ENCODE peak calls at places on chromosome 1, in six cellular contexts. X is GM12891, S is K562, T is H1, V is GM12878, C is HepG2. B is an unnamed sample.

GRCh38 chr1:1540817-1541628 is 599 bp upstream of the TMEM240 start:
- DNase-seq in T (no peak), V (no peak), C (no peak), S (no peak), X (no peak), B (no peak)

GRCh38 chr1:196650403-196650802 is 1.4 kb upstream of the CFH start:
- DNase-seq in X (no peak), C (no peak), V (no peak), S (no peak), T (no peak), B (no peak)

GRCh38 chr1:247358920-247359319 is 27.3 kb upstream of the ZNF496 start:
- DNase-seq in X (no peak), V (no peak), C (no peak), S (no peak), T (no peak), B (no peak)

GRCh38 chr1:152182942-152183341 is 23.9 kb upstream of the RPTN start:
- DNase-seq in S (no peak), X (no peak), C (no peak), T (no peak), V (no peak), B (no peak)

GRCh38 chr1:55781944-55782482 is 566.8 kb upstream of the USP24 start:
- DNase-seq in S (no peak), V (no peak), X (no peak), C (no peak), T (no peak), B (no peak)

GRCh38 chr1:86263101-86263500 is 106.5 kb upstream of the COL24A1 start:
- DNase-seq in S (no peak), V (no peak), X (no peak), T (no peak), C (no peak), B (no peak)

GRCh38 chr1:172322219-172323061 is 98.0 kb upstream of the C1orf105 start:
- DNase-seq in V (no peak), C (no peak), S (no peak), X (no peak), T (no peak), B (no peak)

GRCh38 chr1:205538211-205538840 is 33.9 kb downstream of the CDK18 start:
- DNase-seq in X (no peak), V (no peak), C (no peak), S (no peak), T (peak), B (no peak)

GRCh38 chr1:232952514-232953175 is 2.2 kb downstream of the NTPCR start:
- DNase-seq in X (no peak), V (peak), C (peak), S (peak), T (peak), B (no peak)

GRCh38 chr1:23648576-23648975 is 43.0 kb upstream of the RPL11 start:
- DNase-seq in C (no peak), X (no peak), V (no peak), T (no peak), S (no peak), B (no peak)

GRCh38 chr1:28470146-28470545 is 35.7 kb upstream of the RCC1 start:
- DNase-seq in X (no peak), C (peak), T (no peak), V (no peak), S (no peak), B (no peak)

GRCh38 chr1:235017191-235017590 is 111.4 kb downstream of the TOMM20 start:
- DNase-seq in X (no peak), S (no peak), C (no peak), T (no peak), V (no peak), B (no peak)

GRCh38 chr1:212700892-212701819 is 1.5 kb upstream of the BATF3 start:
- DNase-seq in V (no peak), S (no peak), T (peak), X (no peak), C (no peak), B (no peak)

GRCh38 chr1:113675299-113675698 is 84.0 kb downstream of the PHTF1 start:
- DNase-seq in T (no peak), X (no peak), C (no peak), S (no peak), V (no peak), B (no peak)

GRCh38 chr1:63435136-63435535 is 67.7 kb downstream of the ALG6 start:
- DNase-seq in S (no peak), T (no peak), X (no peak), C (no peak), V (no peak), B (no peak)

GRCh38 chr1:167161762-167162161 is 58.9 kb upstream of the POU2F1 start:
- DNase-seq in C (no peak), S (no peak), X (no peak), V (no peak), T (no peak), B (no peak)

GRCh38 chr1:153928245-153928644 is 5.5 kb upstream of the GATAD2B start:
- DNase-seq in S (no peak), X (no peak), V (no peak), T (no peak), C (no peak), B (no peak)

GRCh38 chr1:229572286-229572685 is 13.8 kb upstream of the ABCB10 start:
- DNase-seq in S (no peak), T (no peak), X (no peak), C (peak), V (no peak), B (no peak)

GRCh38 chr1:198929961-198930599 is 291.2 kb downstream of the PTPRC start:
- DNase-seq in V (peak), X (no peak), S (no peak), C (no peak), T (no peak), B (no peak)

GRCh38 chr1:185704181-185704580 is 30.0 kb upstream of the HMCN1 start:
- DNase-seq in V (no peak), T (no peak), C (no peak), S (no peak), X (no peak), B (no peak)

GRCh38 chr1:64598100-64598571 is 128.2 kb downstream of the CACHD1 start:
- DNase-seq in X (no peak), C (no peak), V (no peak), T (no peak), S (no peak), B (no peak)

GRCh38 chr1:54543729-54544496 is 4.1 kb upstream of the ACOT11 start:
- DNase-seq in S (no peak), V (no peak), T (no peak), C (no peak), X (no peak), B (no peak)

GRCh38 chr1:239315623-239316217 is 70.6 kb upstream of the CHRM3 start:
- DNase-seq in X (no peak), V (no peak), S (no peak), C (no peak), T (no peak), B (no peak)

GRCh38 chr1:46687095-46687659 is 15.5 kb downstream of the TEX38 start:
- DNase-seq in C (no peak), V (no peak), T (no peak), X (no peak), S (no peak), B (no peak)

GRCh38 chr1:2350911-2351655 is 40.3 kb downstream of the MORN1 start:
- DNase-seq in S (no peak), T (no peak), X (no peak), C (no peak), V (no peak), B (no peak)

GRCh38 chr1:39575191-39576015 is 1.2 kb downstream of the PABPC4 start:
- DNase-seq in T (no peak), C (peak), S (peak), X (peak), V (no peak), B (peak)

GRCh38 chr1:39573736-39574624 is 2.6 kb downstream of the PABPC4 start:
- DNase-seq in V (no peak), X (no peak), C (no peak), T (no peak), S (peak), B (no peak)

GRCh38 chr1:39576016-39576657 is 453 bp downstream of the PABPC4 start:
- DNase-seq in T (no peak), C (no peak), S (peak), X (peak), V (no peak), B (peak)

GRCh38 chr1:39573097-39573465 is 3.5 kb downstream of the PABPC4 start:
- DNase-seq in S (peak), X (no peak), T (no peak), V (no peak), C (no peak), B (no peak)

GRCh38 chr1:39574646-39575045 is 1.9 kb downstream of the PABPC4 start:
- DNase-seq in C (peak), V (no peak), X (no peak), S (peak), T (no peak), B (no peak)
- TF ChIP-seq TAF1 in C (peak), V (no peak), X (no peak), S (no peak), T (no peak), B (no peak)

GRCh38 chr1:116807394-116807793 is 53.2 kb downstream of the CD2 start:
- DNase-seq in C (no peak), V (no peak), T (no peak), X (no peak), S (no peak), B (no peak)

GRCh38 chr1:116806671-116807070 is 52.4 kb downstream of the CD2 start:
- DNase-seq in T (no peak), X (no peak), C (no peak), V (no peak), S (no peak), B (no peak)

GRCh38 chr1:116805398-116805797 is 51.2 kb downstream of the CD2 start:
- DNase-seq in S (no peak), X (no peak), T (no peak), V (no peak), C (no peak), B (no peak)

GRCh38 chr1:116804736-116805135 is 50.5 kb downstream of the CD2 start:
- DNase-seq in V (no peak), C (no peak), T (no peak), X (no peak), S (no peak), B (no peak)

GRCh38 chr1:116806245-116806644 is 52.0 kb downstream of the CD2 start:
- DNase-seq in V (peak), S (no peak), T (no peak), X (no peak), C (no peak), B (no peak)
- TF ChIP-seq POLR2A in V (no peak), S (no peak), T (no peak), X (no peak), C (no peak), B (no peak)

GRCh38 chr1:16081636-16082035 is 8.2 kb upstream of the FAM131C start:
- DNase-seq in X (no peak), C (no peak), T (no peak), V (no peak), S (no peak), B (no peak)

GRCh38 chr1:16080422-16081150 is 7.1 kb upstream of the FAM131C start:
- DNase-seq in C (no peak), S (no peak), V (no peak), X (no peak), T (no peak), B (no peak)

GRCh38 chr1:16085521-16085920 is 12.1 kb upstream of the FAM131C start:
- DNase-seq in S (no peak), X (no peak), V (no peak), T (no peak), C (no peak), B (no peak)

GRCh38 chr1:16083486-16083885 is 10.0 kb upstream of the FAM131C start:
- DNase-seq in X (no peak), T (no peak), S (no peak), V (no peak), C (no peak), B (no peak)

DNA sequence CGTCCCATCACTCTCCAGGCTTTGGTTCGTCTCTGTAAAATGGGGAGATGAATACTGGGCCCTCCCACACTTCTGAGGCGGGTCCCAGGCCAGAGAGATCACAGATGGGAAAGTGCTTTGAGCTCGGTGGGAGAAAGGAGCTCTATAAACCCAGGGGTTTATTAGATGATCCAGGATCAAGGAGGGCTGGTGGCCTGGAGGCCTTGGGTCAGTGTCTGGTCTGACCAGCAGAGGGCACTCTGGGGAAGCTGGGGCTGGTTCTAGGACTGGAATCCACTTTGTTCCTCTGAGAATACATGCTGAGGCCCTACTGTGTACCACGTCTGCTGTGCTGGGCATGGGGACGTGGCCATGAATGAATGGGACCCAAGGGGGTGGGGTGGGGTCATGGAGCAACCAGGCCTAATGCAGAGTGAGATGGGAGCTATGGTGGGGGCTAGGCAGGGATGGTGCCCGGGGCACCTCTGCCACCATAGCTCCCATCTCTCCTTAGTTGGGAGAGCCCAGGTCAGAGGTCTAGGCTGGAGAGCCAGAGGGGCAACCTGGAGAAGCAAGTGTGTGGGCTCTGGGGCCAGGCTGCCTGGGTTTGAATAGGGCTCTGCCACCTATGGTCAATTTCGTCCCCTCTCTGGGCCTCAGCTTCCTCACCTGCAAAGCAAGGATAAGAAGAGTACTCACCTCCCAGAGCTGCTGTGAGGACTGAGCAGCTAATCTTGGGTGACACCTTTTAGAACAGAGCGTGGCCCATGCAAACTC is 9.0 kb upstream of the FAM131C start:
- DNase-seq in X (peak), C (peak), S (peak), T (peak), V (no peak), B (peak)
- TF ChIP-seq POLR2AphosphoS5 in X (no peak), C (no peak), S (no peak), T (no peak), V (no peak), B (no peak)

GRCh38 chr1:218429301-218429700 is 84.2 kb downstream of the TGFB2 start:
- DNase-seq in X (no peak), T (no peak), V (no peak), S (no peak), C (no peak), B (no peak)

GRCh38 chr1:218425647-218426342 is 80.7 kb downstream of the TGFB2 start:
- DNase-seq in V (no peak), X (no peak), S (no peak), T (no peak), C (peak), B (no peak)

GRCh38 chr1:218430346-218430745 is 85.2 kb downstream of the TGFB2 start:
- DNase-seq in C (no peak), S (no peak), X (no peak), T (no peak), V (no peak), B (no peak)

GRCh38 chr1:218424528-218424927 is 79.4 kb downstream of the TGFB2 start:
- DNase-seq in C (no peak), X (no peak), V (no peak), T (no peak), S (no peak), B (no peak)

DNA sequence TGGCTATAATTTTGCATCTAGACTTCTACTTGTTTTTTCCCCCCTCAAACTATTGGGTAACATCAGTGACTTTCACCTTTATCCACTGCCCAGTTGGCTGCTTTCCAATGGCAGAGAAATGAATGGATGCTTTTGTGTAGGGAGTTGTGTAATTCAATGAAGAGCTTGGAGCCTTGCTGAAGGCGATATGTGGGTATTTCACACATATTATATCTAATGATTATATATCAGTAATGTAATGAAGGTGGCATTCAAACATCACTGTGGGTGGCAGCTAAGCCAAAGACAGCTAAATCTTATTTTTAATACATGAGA is 81.2 kb downstream of the TGFB2 start:
- DNase-seq in V (no peak), T (no peak), S (no peak), X (no peak), C (peak), B (no peak)
- TF ChIP-seq TAF1 in V (no peak), T (no peak), S (no peak), X (no peak), C (no peak), B (no peak)